ENCODE peak calls at places on chromosome 1, in five cellular contexts. C is GM12878, M is SK-N-SH, R is IMR-90, Q is fibroblast of lung. P is an unnamed sample. For H3K9me3, the result is how much of the 10 kb centered on the place peaks cover.

GRCh38 chr1:38123356-38123755 is 76.8 kb upstream of the POU3F1 start:
- DNase-seq in Q (no peak), M (no peak), C (no peak), R (no peak), P (no peak)

GRCh38 chr1:240712014-240712731 is 100.2 kb upstream of the GREM2 start:
- DNase-seq in C (no peak), R (peak), M (no peak), Q (no peak), P (no peak)

GRCh38 chr1:63004868-63005267 is 220.9 kb downstream of the ATG4C start:
- DNase-seq in M (peak), R (no peak), Q (peak), C (no peak), P (no peak)

GRCh38 chr1:17540255-17541001 is 930 bp downstream of the ARHGEF10L start:
- DNase-seq in M (peak), Q (peak), R (no peak), C (no peak), P (no peak)

GRCh38 chr1:1171551-1172340 is 1.9 kb upstream of the TTLL10 start:
- DNase-seq in C (no peak), R (no peak), Q (no peak), M (peak), P (no peak)

GRCh38 chr1:198754670-198755069 is 115.8 kb downstream of the PTPRC start:
- DNase-seq in C (no peak), M (no peak), R (no peak), Q (no peak), P (no peak)

GRCh38 chr1:166969074-166969677 is 6.2 kb downstream of the ILDR2 start:
- DNase-seq in R (no peak), M (no peak), Q (no peak), C (peak), P (no peak)

GRCh38 chr1:12542138-12542465 is 75.9 kb downstream of the DHRS3 start:
- DNase-seq in Q (no peak), R (no peak), C (no peak), M (no peak), P (no peak)

GRCh38 chr1:40911105-40911504 is 48.9 kb upstream of the CITED4 start:
- DNase-seq in Q (no peak), M (no peak), R (no peak), C (no peak), P (no peak)

GRCh38 chr1:200206340-200206739 is 178.8 kb downstream of the NR5A2 start:
- DNase-seq in M (no peak), C (no peak), Q (peak), R (peak), P (no peak)

GRCh38 chr1:201360901-201361651 is 16.4 kb downstream of the TNNT2 start:
- DNase-seq in R (no peak), C (no peak), Q (no peak), M (no peak), P (no peak)

GRCh38 chr1:110452330-110452729 is 1.4 kb downstream of the PROK1 start:
- DNase-seq in M (no peak), C (no peak), Q (no peak), R (no peak), P (no peak)

GRCh38 chr1:166907051-166907450 is 31.0 kb upstream of the TADA1 start:
- DNase-seq in M (no peak), R (no peak), C (no peak), Q (no peak), P (no peak)

GRCh38 chr1:83508485-83509151 is 490.3 kb downstream of the TTLL7 start:
- DNase-seq in M (no peak), Q (peak), C (peak), R (peak), P (peak)

GRCh38 chr1:154350383-154350782 is 25.1 kb downstream of the ATP8B2 start:
- DNase-seq in C (no peak), Q (no peak), M (no peak), R (no peak), P (no peak)

GRCh38 chr1:240152611-240153297 is 61.1 kb downstream of the FMN2 start:
- DNase-seq in R (peak), Q (no peak), M (no peak), C (no peak), P (no peak)

GRCh38 chr1:108045370-108045950 is 80.5 kb upstream of the VAV3 start:
- DNase-seq in Q (no peak), R (no peak), M (peak), C (no peak), P (no peak)

GRCh38 chr1:53175302-53175913 is 21.2 kb upstream of the CPT2 start:
- DNase-seq in Q (peak), C (no peak), R (peak), M (no peak), P (no peak)

GRCh38 chr1:53465023-53465957 is 6.1 kb downstream of the DMRTB1 start:
- DNase-seq in R (no peak), C (no peak), Q (no peak), M (peak), P (no peak)

GRCh38 chr1:170630977-170631376 is 33.0 kb upstream of the PRRX1 start:
- DNase-seq in C (no peak), R (no peak), Q (no peak), M (no peak), P (no peak)

GRCh38 chr1:183185941-183186490 is at the start of gene LAMC2:
- DNase-seq in Q (no peak), C (no peak), R (peak), M (no peak), P (no peak)

GRCh38 chr1:229550812-229551567 is 7.5 kb downstream of the ABCB10 start:
- DNase-seq in R (no peak), C (no peak), Q (no peak), M (no peak), P (no peak)

GRCh38 chr1:23214640-23215039 is 2.7 kb downstream of the HTR1D start:
- DNase-seq in M (no peak), C (no peak), R (peak), Q (no peak), P (no peak)

GRCh38 chr1:174768949-174769348 is 230.8 kb upstream of the CACYBP start:
- DNase-seq in Q (no peak), M (no peak), R (no peak), C (no peak), P (no peak)

GRCh38 chr1:194570449-194570848 is 1384.0 kb upstream of the B3GALT2 start:
- DNase-seq in M (no peak), R (peak), Q (peak), C (no peak), P (no peak)

GRCh38 chr1:29180497-29181412 is 945 bp downstream of the SRSF4 start:
- DNase-seq in C (no peak), Q (no peak), M (no peak), R (no peak), P (no peak)

GRCh38 chr1:208737922-208738321 is 493.7 kb upstream of the PLXNA2 start:
- DNase-seq in Q (no peak), R (no peak), C (no peak), M (no peak), P (no peak)

GRCh38 chr1:88001460-88001859 is 672.8 kb downstream of the LMO4 start:
- DNase-seq in M (no peak), R (peak), C (no peak), Q (no peak), P (no peak)

GRCh38 chr1:8554956-8555534 is 237.1 kb downstream of the SLC45A1 start:
- DNase-seq in C (no peak), Q (peak), R (peak), M (no peak), P (no peak)

GRCh38 chr1:163169553-163169952 is 33.2 kb downstream of the RGS5 start:
- DNase-seq in R (no peak), Q (no peak), C (no peak), M (no peak), P (no peak)

GRCh38 chr1:172135076-172135672 is 285.3 kb upstream of the C1orf105 start:
- DNase-seq in M (no peak), C (no peak), Q (no peak), R (no peak), P (no peak)

GRCh38 chr1:38918568-38918967 is 23.1 kb downstream of the RHBDL2 start:
- DNase-seq in Q (no peak), M (no peak), R (no peak), C (no peak), P (no peak)

GRCh38 chr1:226635456-226635941 is 86.9 kb downstream of the STUM start:
- DNase-seq in R (no peak), C (no peak), M (no peak), Q (no peak), P (no peak)

GRCh38 chr1:171742577-171742922 is 685 bp upstream of the VAMP4 start:
- DNase-seq in C (no peak), M (peak), R (peak), Q (peak), P (no peak)

GRCh38 chr1:211135342-211135950 is 1.5 kb upstream of the KCNH1 start:
- DNase-seq in M (peak), Q (peak), R (peak), C (peak), P (no peak)

GRCh38 chr1:203619091-203619780 is 7.4 kb upstream of the ATP2B4 start:
- DNase-seq in R (no peak), C (no peak), Q (no peak), M (no peak), P (no peak)

GRCh38 chr1:179952181-179952580 is 2.4 kb upstream of the CEP350 start:
- DNase-seq in C (no peak), R (no peak), Q (no peak), M (no peak), P (no peak)

GRCh38 chr1:64984106-64984505 is 17.8 kb upstream of the JAK1 start:
- DNase-seq in R (no peak), M (no peak), C (no peak), Q (no peak), P (no peak)

GRCh38 chr1:207807395-207808321 is 55.8 kb downstream of the CD46 start:
- DNase-seq in Q (no peak), M (no peak), R (no peak), C (no peak), P (no peak)

DNA sequence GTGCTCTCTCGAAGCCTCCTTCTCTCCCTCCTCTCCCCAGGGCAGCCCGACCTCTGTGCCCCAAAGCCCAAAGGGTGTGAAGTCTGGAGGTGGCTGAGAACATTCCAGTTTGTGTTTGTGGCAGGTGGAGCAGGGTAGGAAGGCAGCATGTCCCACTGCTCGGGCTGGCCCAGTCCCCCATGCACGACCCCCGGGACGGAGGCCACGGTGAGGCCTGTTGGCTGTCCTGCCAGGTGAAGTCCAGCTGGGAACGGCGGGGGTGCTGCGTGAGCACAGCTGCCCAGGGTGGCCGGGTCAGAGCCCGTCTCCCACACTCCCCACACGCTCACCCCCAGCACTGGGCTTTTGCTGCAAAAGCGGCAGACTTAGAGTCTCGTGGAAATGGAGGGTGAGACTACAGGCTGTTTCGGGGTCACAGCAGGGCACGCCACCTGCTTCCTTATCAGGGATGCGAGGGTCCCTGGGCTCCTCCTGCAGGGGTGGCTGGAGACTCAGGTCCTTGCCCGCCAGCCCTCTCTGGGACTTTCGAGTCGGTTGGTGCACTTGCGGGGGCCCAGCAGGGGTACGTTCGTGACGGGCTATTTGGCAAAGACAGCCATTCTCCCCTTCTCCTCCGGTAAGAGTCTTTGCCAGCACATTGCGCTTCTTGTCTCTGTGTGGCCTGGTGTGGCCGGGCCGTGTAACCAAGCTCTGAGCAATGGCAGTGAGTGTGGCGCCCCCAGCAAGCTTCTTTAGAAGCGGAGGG is 40.3 kb downstream of the MORN1 start:
- DNase-seq in M (no peak), C (no peak), R (no peak), Q (no peak), P (no peak)
- H3K9me3 ChIP-seq in M (under half), C (under half), R (under half), Q (under half), P (under half)

GRCh38 chr1:236545621-236546169 is 21.9 kb downstream of the LGALS8 start:
- DNase-seq in Q (no peak), R (no peak), C (no peak), M (no peak), P (no peak)
- H3K9ac ChIP-seq in Q (no peak), R (no peak), C (no peak), M (no peak), P (no peak)

GRCh38 chr1:66381626-66382275 is 152.2 kb upstream of the SGIP1 start:
- DNase-seq in C (no peak), Q (no peak), M (no peak), R (no peak), P (no peak)
- H3K9me3 ChIP-seq in C (under half), Q (under half), M (under half), R (under half), P (under half)

GRCh38 chr1:56453722-56454078 is 125.7 kb downstream of the PLPP3 start:
- DNase-seq in M (no peak), Q (no peak), R (no peak), C (no peak), P (no peak)
- H3K9ac ChIP-seq in M (no peak), Q (no peak), R (no peak), C (no peak), P (no peak)

GRCh38 chr1:95366498-95366897 is 132.5 kb downstream of the RWDD3 start:
- DNase-seq in C (no peak), Q (no peak), M (no peak), R (no peak), P (no peak)

GRCh38 chr1:95370671-95370992 is 136.6 kb downstream of the RWDD3 start:
- DNase-seq in Q (no peak), C (no peak), R (no peak), M (no peak), P (no peak)

GRCh38 chr1:95369985-95370670 is 136.1 kb downstream of the RWDD3 start:
- DNase-seq in R (no peak), M (no peak), Q (no peak), C (no peak), P (no peak)

GRCh38 chr1:95371666-95372320 is 137.8 kb downstream of the RWDD3 start:
- DNase-seq in M (no peak), C (no peak), R (no peak), Q (no peak), P (no peak)

GRCh38 chr1:95368178-95368577 is 134.2 kb downstream of the RWDD3 start:
- DNase-seq in M (no peak), C (no peak), R (no peak), Q (no peak), P (no peak)
- H3K9me3 ChIP-seq in M (under half), C (under half), R (under half), Q (under half), P (under half)

DNA sequence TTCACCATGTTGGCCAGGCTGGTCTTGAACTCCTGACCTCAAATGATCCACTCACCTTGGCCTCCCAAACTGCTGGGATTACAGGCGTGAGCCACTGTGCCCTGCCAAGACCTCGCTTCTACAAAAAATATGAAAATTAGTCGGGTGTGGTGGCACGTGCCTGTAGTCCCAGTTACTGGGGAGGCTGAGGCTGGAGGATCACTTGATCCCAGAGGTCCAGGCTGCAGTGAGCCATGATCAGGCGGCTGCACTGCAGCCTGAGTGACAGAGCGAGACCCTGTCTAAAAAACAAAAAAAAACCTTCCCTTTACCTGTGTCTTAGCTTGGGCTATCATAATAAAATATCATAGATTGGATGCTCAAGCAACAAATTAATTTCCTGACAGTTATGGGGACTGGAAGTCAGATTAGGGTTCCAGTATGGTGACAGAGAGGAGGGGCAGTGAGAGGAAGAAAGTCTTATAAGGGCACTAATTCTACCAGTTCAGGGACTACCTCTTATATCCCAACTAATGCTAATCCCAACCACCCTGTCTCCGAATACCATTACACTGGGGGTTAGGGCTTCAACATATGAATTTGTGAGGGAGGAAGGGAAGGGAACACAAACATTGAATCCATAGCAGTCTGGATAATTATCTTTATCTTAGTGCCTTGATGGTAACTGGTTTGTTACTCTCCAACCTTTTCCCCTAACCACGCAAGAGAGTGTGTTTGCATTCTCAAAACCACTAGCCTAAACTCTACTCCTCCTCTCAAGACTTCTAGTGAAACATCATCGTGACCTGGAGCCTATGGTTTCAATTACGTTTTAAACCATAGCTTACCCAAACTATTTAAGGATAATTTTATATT is 1.0 kb upstream of the NAXE start:
- DNase-seq in Q (no peak), C (no peak), R (no peak), M (no peak), P (no peak)
- H3K9ac ChIP-seq in Q (no peak), C (peak), R (no peak), M (peak), P (peak)

DNA sequence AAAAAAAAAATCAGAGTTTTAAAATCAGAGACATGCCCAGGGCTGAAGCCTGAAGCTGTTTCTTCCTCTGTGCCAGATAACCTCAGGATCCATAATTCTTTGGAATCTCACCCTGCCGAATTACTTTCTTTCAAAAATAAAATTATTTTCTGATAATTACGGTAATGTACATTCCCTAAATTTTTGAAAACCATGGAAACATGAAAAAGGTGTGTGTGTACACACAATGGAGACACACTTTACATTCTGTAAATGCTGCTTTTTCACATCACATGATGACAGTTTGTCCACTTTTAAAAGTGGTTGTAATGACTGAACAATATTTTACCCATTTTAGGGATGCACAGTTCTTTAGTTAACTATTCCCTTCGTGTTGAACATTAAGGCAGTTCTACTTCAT is 21.5 kb downstream of the CRCT1 start:
- DNase-seq in R (no peak), M (no peak), Q (no peak), C (no peak), P (no peak)
- H3K9me3 ChIP-seq in R (under half), M (under half), Q (under half), C (under half), P (under half)

GRCh38 chr1:192626366-192627179 is 9.4 kb upstream of the RGS13 start:
- DNase-seq in C (peak), Q (no peak), R (no peak), M (no peak), P (peak)
- H3K9ac ChIP-seq in C (no peak), Q (no peak), R (no peak), M (no peak), P (no peak)

DNA sequence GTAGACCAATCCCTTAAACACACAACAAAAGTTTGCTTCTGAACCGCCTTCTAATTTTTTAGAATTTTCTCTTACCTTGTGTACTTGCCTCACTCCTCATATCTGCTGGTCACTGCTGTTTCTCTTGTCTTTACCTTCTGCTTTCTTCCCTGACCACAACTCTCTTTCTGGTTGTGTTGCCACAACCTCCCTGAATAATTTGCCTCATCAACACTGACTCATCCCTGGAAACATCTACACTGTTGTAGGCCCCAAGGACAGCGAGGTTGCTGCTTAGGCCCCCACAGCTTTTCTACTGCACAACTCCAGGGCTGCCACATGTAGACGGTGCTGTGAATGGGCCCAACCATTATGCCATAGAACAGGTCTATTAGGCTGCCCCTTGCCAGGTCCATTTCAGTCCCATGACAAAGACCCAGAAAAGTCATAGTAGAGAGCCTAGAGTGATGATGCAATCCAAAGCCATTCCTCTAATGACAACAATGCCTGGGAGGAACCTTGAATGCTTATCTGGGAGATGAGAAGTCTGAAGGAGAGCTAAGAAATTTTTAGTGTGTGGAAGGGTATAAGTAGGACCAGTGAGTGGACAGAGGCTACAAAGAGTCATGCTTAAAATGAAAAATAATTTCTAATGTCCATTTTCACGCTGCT is 36.6 kb upstream of the LCE5A start:
- DNase-seq in C (no peak), Q (no peak), R (no peak), M (no peak), P (no peak)
- H3K9me3 ChIP-seq in C (under half), Q (under half), R (under half), M (under half), P (under half)